ENCODE peak calls at places on chromosomes 12 and 14, in four cellular contexts. X, W, I and A are unnamed samples.

GRCh38 chr12:19230896-19231295 is 101.4 kb downstream of the PLEKHA5 start:
- DNase-seq in X (no peak), I (no peak), W (no peak), A (no peak)

GRCh38 chr14:67457782-67458181 is 30.7 kb downstream of the TMEM229B start:
- DNase-seq in W (no peak), I (no peak), X (no peak), A (no peak)

GRCh38 chr14:99257122-99257672 is 14.8 kb downstream of the BCL11B start:
- DNase-seq in X (no peak), W (no peak), I (no peak), A (no peak)

GRCh38 chr14:59028476-59029202 is 159.8 kb upstream of the DAAM1 start:
- DNase-seq in I (peak; percentile 12), W (peak; percentile 64), X (peak; percentile 87), A (peak; percentile 69)

GRCh38 chr12:28023156-28023887 is 50.8 kb upstream of the PTHLH start:
- DNase-seq in W (no peak), X (peak; percentile 63), I (no peak), A (peak; percentile 80)

GRCh38 chr12:8951744-8952143 is 2.3 kb upstream of the M6PR start:
- DNase-seq in X (no peak), I (no peak), W (peak; percentile 12), A (no peak)

GRCh38 chr12:108727868-108728735 is 3.2 kb downstream of the CORO1C start:
- DNase-seq in W (no peak), X (no peak), I (no peak), A (no peak)

GRCh38 chr14:74941676-74942097 is 13.7 kb downstream of the PGF start:
- DNase-seq in W (no peak), I (peak; percentile 71), X (peak; percentile 86), A (peak; percentile 35)

GRCh38 chr12:26748741-26749431 is 84.1 kb downstream of the ITPR2 start:
- DNase-seq in I (no peak), X (peak; percentile 11), W (no peak), A (no peak)

GRCh38 chr14:64491637-64492036 is 12.0 kb downstream of the ZBTB25 start:
- DNase-seq in W (no peak), X (no peak), I (no peak), A (no peak)

GRCh38 chr12:76432733-76433132 is 84.5 kb upstream of the BBS10 start:
- DNase-seq in I (no peak), X (no peak), W (no peak), A (no peak)

GRCh38 chr12:54404061-54405004 is 14.7 kb downstream of the ITGA5 start:
- DNase-seq in X (peak; percentile 64), W (peak; percentile 45), I (no peak), A (peak; percentile 47)

GRCh38 chr12:92029902-92030586 is 115.6 kb downstream of the BTG1 start:
- DNase-seq in W (no peak), I (no peak), X (no peak), A (no peak)

GRCh38 chr14:77238996-77239395 is 32.0 kb downstream of the NGB start:
- DNase-seq in W (no peak), X (no peak), I (no peak), A (no peak)

GRCh38 chr14:99098199-99098598 is 173.8 kb downstream of the BCL11B start:
- DNase-seq in X (no peak), W (no peak), I (no peak), A (no peak)

GRCh38 chr14:33414041-33414440 is 475.4 kb downstream of the NPAS3 start:
- DNase-seq in X (no peak), I (no peak), W (peak; percentile 25), A (no peak)

GRCh38 chr14:90969493-90970166 is 90.8 kb downstream of the RPS6KA5 start:
- DNase-seq in W (no peak), X (no peak), I (no peak), A (no peak)

GRCh38 chr12:1595690-1596347 is 1.4 kb upstream of the FBXL14 start:
- DNase-seq in X (peak; percentile 33), I (no peak), W (no peak), A (no peak)

GRCh38 chr14:105315941-105316562 is 1.5 kb downstream of the PACS2 start:
- DNase-seq in W (peak; percentile 10), I (no peak), X (no peak), A (peak; percentile 56)

GRCh38 chr12:65525501-65526141 is 247.1 kb downstream of the MSRB3 start:
- DNase-seq in I (no peak), X (peak; percentile 75), W (no peak), A (peak; percentile 92)

GRCh38 chr14:95519699-95520098 is 3.2 kb upstream of the SYNE3 start:
- DNase-seq in X (peak; percentile 83), W (peak; percentile 79), I (no peak), A (peak; percentile 46)

GRCh38 chr14:34302654-34303053 is 159.4 kb downstream of the SPTSSA start:
- DNase-seq in W (no peak), I (no peak), X (no peak), A (no peak)

GRCh38 chr12:89117448-89118034 is 234.8 kb downstream of the DUSP6 start:
- DNase-seq in I (no peak), X (no peak), W (peak; percentile 5), A (no peak)

GRCh38 chr14:102590667-102591099 is 1.8 kb upstream of the RCOR1 start:
- DNase-seq in W (peak; percentile 35), I (no peak), X (peak; percentile 55), A (peak; percentile 79)

GRCh38 chr12:24483732-24484131 is 465.2 kb downstream of the BCAT1 start:
- DNase-seq in X (no peak), I (no peak), W (no peak), A (no peak)

GRCh38 chr14:100605706-100606686 is 18.8 kb upstream of the BEGAIN start:
- DNase-seq in W (no peak), X (no peak), I (no peak), A (no peak)

GRCh38 chr14:68318788-68319187 is 474.1 kb downstream of the ZFP36L1 start:
- DNase-seq in W (no peak), X (no peak), I (no peak), A (no peak)

GRCh38 chr14:101588286-101588975 is 27.1 kb downstream of the DIO3 start:
- DNase-seq in X (no peak), W (no peak), I (no peak), A (no peak)

GRCh38 chr14:103739466-103739792 is 23.8 kb downstream of the ZFYVE21 start:
- DNase-seq in W (no peak), I (no peak), X (no peak), A (no peak)

GRCh38 chr12:116495260-116495659 is 63.9 kb upstream of the MAP1LC3B2 start:
- DNase-seq in W (no peak), I (no peak), X (peak; percentile 55), A (peak; percentile 81)

GRCh38 chr14:92973265-92973797 is 50.4 kb downstream of the CHGA start:
- DNase-seq in W (peak; percentile 13), I (no peak), X (peak; percentile 94), A (peak; percentile 14)